ENCODE peak calls at places on chromosomes 1 and 21, in four cellular contexts. X is tibial nerve, M is heart right ventricle, L is foreskin keratinocyte. N is an unnamed sample. For H3K4me1, the result is how much of the 10 kb centered on the place peaks cover.

GRCh38 chr1:207004931-207005830 is 27.4 kb downstream of the C1orf116 start:
- DNase-seq in M (no peak), L (peak), X (peak), N (no peak)

GRCh38 chr1:201946224-201946908 is at the start of gene LMOD1:
- DNase-seq in L (no peak), M (peak), X (peak), N (peak)

GRCh38 chr21:24110846-24111245 is 1496.4 kb downstream of the MRPL39 start:
- DNase-seq in M (no peak), L (no peak), X (no peak), N (no peak)

GRCh38 chr1:151968791-151969399 is 24.8 kb downstream of the S100A10 start:
- DNase-seq in L (no peak), X (no peak), M (no peak), N (no peak)

GRCh38 chr1:94888201-94888600 is 38.7 kb downstream of the CNN3 start:
- DNase-seq in X (no peak), M (no peak), L (no peak), N (no peak)

GRCh38 chr1:47760248-47760629 is 236.9 kb downstream of the TRABD2B start:
- DNase-seq in X (no peak), M (no peak), L (no peak), N (no peak)

GRCh38 chr1:54884135-54884586 is 2.8 kb downstream of the DHCR24 start:
- DNase-seq in L (no peak), X (no peak), M (no peak), N (no peak)

GRCh38 chr1:248140846-248141245 is 4.1 kb upstream of the OR2M5 start:
- DNase-seq in M (no peak), L (no peak), X (no peak), N (no peak)

GRCh38 chr1:244802556-244803239 is 32.8 kb upstream of the COX20 start:
- DNase-seq in M (no peak), X (no peak), L (no peak), N (no peak)

GRCh38 chr1:173148971-173149370 is 58.2 kb downstream of the TNFSF4 start:
- DNase-seq in X (no peak), L (no peak), M (no peak), N (no peak)

GRCh38 chr1:185058103-185058502 is 12.7 kb downstream of the RNF2 start:
- DNase-seq in L (no peak), X (no peak), M (no peak), N (no peak)

GRCh38 chr1:50271968-50272578 is 151.2 kb downstream of the DMRTA2 start:
- DNase-seq in M (peak), X (peak), L (no peak), N (no peak)

GRCh38 chr1:227793948-227794812 is 21.3 kb upstream of the PRSS38 start:
- DNase-seq in X (peak), M (peak), L (no peak), N (no peak)

DNA sequence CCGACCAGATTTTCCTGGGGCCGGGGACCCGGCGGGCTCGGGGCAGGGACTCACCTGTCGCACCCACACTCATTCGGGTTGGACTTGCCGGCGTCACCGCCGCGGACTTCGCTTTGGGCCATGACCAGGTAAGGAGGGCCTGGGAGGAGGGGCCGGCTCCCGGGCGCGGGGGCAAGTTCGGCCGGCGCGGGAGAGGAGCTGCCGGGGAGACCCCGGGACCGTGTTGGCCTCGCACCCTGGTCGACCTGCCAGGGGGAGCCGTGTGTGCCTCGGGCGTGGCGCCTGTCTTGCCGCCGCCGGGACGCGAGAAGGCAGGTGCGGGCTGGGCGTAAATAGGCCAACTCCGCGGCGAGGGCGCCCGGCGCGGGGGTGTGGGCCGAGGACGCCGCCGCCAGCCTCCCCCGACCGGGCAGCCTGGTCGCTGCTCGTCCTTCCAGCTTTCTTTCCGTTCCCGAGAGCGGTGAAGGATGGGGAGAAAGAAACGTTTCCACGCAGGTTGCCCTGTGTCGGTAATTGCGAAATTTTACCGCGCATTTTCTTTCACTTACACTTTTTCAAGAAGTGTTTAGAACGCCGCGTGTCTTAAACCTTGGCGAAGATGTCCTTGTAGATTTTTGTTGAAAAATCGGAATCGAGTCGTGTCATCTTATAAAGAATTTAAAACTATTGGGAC is 560 bp downstream of the USP1 start:
- DNase-seq in M (no peak), L (no peak), X (no peak), N (peak)
- H3K27ac ChIP-seq in M (peak), L (peak), X (peak), N (peak)

GRCh38 chr1:32772281-32773017 is 44.7 kb downstream of the YARS1 start:
- DNase-seq in M (no peak), L (no peak), X (no peak), N (no peak)

GRCh38 chr1:32770221-32770731 is 46.9 kb downstream of the YARS1 start:
- DNase-seq in M (no peak), X (no peak), L (no peak), N (no peak)

GRCh38 chr1:32773018-32773763 is 44.0 kb downstream of the YARS1 start:
- DNase-seq in L (no peak), M (peak), X (peak), N (peak)

GRCh38 chr1:32770741-32771548 is 46.2 kb downstream of the YARS1 start:
- DNase-seq in M (no peak), X (no peak), L (no peak), N (no peak)

DNA sequence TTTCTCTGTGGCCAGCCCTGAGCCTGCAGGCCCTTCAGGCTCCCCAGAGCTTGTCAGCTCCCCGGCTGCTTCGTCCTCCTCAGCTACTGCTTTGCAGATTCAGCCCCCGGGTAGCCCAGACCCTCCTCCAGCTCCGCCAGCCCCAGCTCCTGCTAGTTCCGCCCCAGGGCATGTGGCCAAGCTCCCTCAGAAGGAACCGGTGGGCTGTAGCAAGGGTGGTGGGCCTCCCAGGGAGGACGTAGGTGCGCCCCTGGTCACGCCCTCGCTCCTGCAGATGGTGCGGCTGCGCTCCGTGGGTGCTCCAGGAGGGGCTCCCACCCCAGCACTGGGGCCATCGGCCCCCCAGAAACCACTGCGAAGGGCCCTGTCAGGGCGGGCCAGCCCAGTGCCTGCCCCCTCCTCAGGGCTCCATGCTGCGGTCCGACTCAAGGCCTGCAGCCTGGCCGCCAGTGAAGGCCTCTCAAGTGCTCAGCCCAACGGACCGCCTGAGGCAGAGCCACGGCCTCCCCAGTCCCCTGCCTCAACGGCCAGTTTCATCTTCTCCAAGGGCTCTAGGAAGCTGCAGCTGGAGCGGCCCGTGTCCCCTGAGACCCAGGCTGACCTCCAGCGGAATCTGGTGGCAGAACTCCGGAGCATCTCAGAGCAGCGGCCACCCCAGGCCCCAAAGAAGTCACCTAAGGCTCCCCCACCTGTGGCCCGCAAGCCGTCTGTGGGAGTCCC is 45.4 kb downstream of the YARS1 start:
- DNase-seq in X (no peak), M (no peak), L (no peak), N (no peak)
- H3K4me1 ChIP-seq in X (half or more), M (under half), L (under half), N (under half)

DNA sequence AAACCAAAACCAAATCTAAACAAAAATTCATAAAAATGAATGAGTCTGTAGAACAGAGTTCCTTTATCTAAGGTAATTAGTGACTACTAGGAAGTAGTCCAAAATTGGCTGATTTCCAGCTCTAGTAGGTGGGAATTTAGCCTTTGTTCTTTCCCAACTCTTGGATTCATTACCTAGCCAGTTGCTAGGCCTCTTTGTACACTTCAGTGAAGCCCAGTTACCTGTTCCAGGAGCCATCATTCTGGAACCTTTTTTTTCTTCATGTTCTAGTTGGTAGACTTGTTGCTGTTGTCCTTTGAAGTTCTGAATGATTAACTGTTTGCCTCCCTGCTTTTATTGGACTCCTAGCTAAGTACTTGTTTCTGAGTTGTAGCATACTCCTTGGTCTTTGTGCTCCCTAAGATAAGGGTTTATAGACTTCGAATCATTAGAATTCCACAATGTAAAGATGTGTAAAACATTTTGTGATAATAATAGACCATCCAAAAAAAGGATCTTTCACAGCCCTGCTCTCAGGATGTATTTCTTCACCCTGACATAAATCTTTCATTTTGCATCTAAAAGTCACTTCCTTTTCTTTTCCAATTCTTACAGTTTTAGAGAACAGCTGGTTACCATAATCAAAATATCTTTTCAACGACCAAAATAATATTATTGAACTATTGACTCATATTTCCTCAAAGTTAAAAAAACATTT is 9.8 kb downstream of the PLA2G4A start:
- DNase-seq in X (no peak), M (no peak), L (no peak), N (no peak)
- H3K27ac ChIP-seq in X (no peak), M (peak), L (no peak), N (no peak)

GRCh38 chr1:112502827-112503226 is 5.9 kb upstream of the WNT2B start:
- DNase-seq in X (no peak), L (no peak), M (no peak), N (no peak)

GRCh38 chr1:112505400-112505785 is 3.4 kb upstream of the WNT2B start:
- DNase-seq in L (no peak), M (no peak), X (no peak), N (no peak)

GRCh38 chr1:112504666-112505399 is 3.9 kb upstream of the WNT2B start:
- DNase-seq in M (no peak), X (no peak), L (no peak), N (no peak)

GRCh38 chr1:112505878-112506277 is 2.9 kb upstream of the WNT2B start:
- DNase-seq in M (no peak), L (no peak), X (no peak), N (no peak)

GRCh38 chr1:112504002-112504401 is 4.8 kb upstream of the WNT2B start:
- DNase-seq in M (no peak), L (no peak), X (no peak), N (no peak)
- H3K4me1 ChIP-seq in M (under half), L (under half), X (half or more), N (under half)

GRCh38 chr1:8676072-8676471 is 141.4 kb downstream of the RERE start:
- DNase-seq in M (no peak), X (no peak), L (no peak), N (no peak)

GRCh38 chr1:8678688-8679410 is 138.6 kb downstream of the RERE start:
- DNase-seq in L (no peak), X (no peak), M (no peak), N (no peak)

GRCh38 chr1:8679411-8679800 is 138.0 kb downstream of the RERE start:
- DNase-seq in M (no peak), X (no peak), L (no peak), N (no peak)

GRCh38 chr1:8676813-8677212 is 140.6 kb downstream of the RERE start:
- DNase-seq in L (no peak), M (no peak), X (no peak), N (no peak)

GRCh38 chr1:8677782-8678181 is 139.7 kb downstream of the RERE start:
- DNase-seq in X (no peak), M (no peak), L (no peak), N (no peak)
- H3K27ac ChIP-seq in X (no peak), M (no peak), L (no peak), N (no peak)

GRCh38 chr1:224641030-224641429 is 24.9 kb downstream of the CNIH3 start:
- DNase-seq in X (no peak), L (no peak), M (no peak), N (no peak)

GRCh38 chr1:224640018-224640417 is 23.9 kb downstream of the CNIH3 start:
- DNase-seq in L (no peak), X (no peak), M (no peak), N (no peak)

GRCh38 chr1:224637936-224638335 is 21.8 kb downstream of the CNIH3 start:
- DNase-seq in M (no peak), L (no peak), X (no peak), N (no peak)

GRCh38 chr1:224640587-224640986 is 24.5 kb downstream of the CNIH3 start:
- DNase-seq in M (no peak), X (no peak), L (no peak), N (no peak)

DNA sequence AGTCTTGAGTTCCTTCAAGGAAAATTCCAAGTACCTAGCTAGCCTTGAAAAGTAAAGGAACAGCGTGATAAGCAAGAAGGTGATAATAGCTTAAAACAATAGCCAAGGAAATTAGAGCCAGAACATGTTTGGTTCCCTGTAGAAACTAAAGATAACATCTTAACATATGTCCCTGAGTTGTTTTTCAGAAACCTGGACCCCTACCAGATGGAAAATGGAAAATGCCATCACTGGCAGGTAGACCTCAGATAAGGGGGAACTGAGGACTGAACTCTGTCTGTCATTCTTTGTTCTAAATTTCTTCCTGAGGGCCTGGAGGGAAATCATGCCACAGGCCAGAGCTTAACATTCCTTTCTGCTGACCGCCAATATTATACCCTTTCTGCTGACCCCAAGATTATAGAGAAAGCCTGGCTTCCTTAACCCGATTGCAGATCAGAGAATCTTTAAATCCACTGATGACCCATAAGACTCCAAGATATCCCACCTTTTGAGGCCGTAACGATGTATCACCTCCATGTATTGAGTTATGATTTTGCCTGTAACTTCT is 23.4 kb downstream of the CNIH3 start:
- DNase-seq in X (no peak), M (no peak), L (no peak), N (no peak)
- H3K4me1 ChIP-seq in X (under half), M (under half), L (under half), N (under half)

GRCh38 chr21:44348861-44349260 is 4.6 kb upstream of the TRPM2 start:
- DNase-seq in M (no peak), L (no peak), X (no peak), N (no peak)

GRCh38 chr21:44349847-44350772 is 3.3 kb upstream of the TRPM2 start:
- DNase-seq in M (no peak), X (no peak), L (no peak), N (no peak)

GRCh38 chr21:44345495-44345894 is 6.3 kb upstream of the CFAP410 start:
- DNase-seq in X (no peak), L (no peak), M (no peak), N (no peak)

GRCh38 chr21:44349416-44349846 is 4.0 kb upstream of the TRPM2 start:
- DNase-seq in M (no peak), X (no peak), L (no peak), N (no peak)

GRCh38 chr21:44347911-44348451 is 5.4 kb upstream of the TRPM2 start:
- DNase-seq in L (no peak), M (no peak), X (no peak), N (no peak)
- H3K27ac ChIP-seq in L (no peak), M (no peak), X (no peak), N (no peak)

GRCh38 chr1:209383907-209384709 is 199.4 kb upstream of the CAMK1G start:
- DNase-seq in X (no peak), L (peak), M (no peak), N (no peak)
- H3K4me1 ChIP-seq in X (under half), L (half or more), M (under half), N (under half)